ENCODE peak calls at places on chromosomes 4 and X, in six cellular contexts. Z, F, D, C, Q and W are unnamed samples.

GRCh38 chr4:76948441-76949292 is 885 bp upstream of the SEPTIN11 start:
- DNase-seq in Z (no peak), Q (peak; percentile 91), D (peak; percentile 73), F (peak; percentile 73), C (peak; percentile 54), W (peak; percentile 82)

GRCh38 chr4:128255906-128256305 is 31.7 kb downstream of the PGRMC2 start:
- DNase-seq in Q (no peak), C (no peak), D (no peak), Z (no peak), F (no peak), W (no peak)

GRCh38 chr4:110275871-110276270 is 77.5 kb upstream of the ELOVL6 start:
- DNase-seq in C (no peak), Z (no peak), F (peak; percentile 50), D (no peak), Q (no peak), W (no peak)

GRCh38 chrX:38595801-38596200 is 34.5 kb downstream of the TSPAN7 start:
- DNase-seq in Q (no peak), D (no peak), Z (no peak), F (no peak), C (no peak), W (no peak)

GRCh38 chrX:75522565-75523411 is at the start of gene ZDHHC15:
- DNase-seq in C (no peak), Z (peak; percentile 27), F (no peak), Q (peak; percentile 88), D (peak; percentile 74), W (peak; percentile 73)

GRCh38 chrX:100512471-100512870 is 72.3 kb upstream of the TNMD start:
- DNase-seq in D (no peak), C (no peak), F (peak; percentile 2), Z (no peak), Q (no peak), W (peak; percentile 32)

GRCh38 chr4:117479673-117480072 is 394.3 kb upstream of the TRAM1L1 start:
- DNase-seq in Q (no peak), D (no peak), F (peak; percentile 86), Z (no peak), C (no peak), W (no peak)

GRCh38 chr4:145938618-145939177 is at the start of gene ZNF827:
- DNase-seq in C (peak; percentile 44), Z (no peak), Q (peak; percentile 83), D (peak; percentile 62), F (peak; percentile 78), W (peak; percentile 80)

GRCh38 chr4:114312349-114312748 is 286.3 kb upstream of the UGT8 start:
- DNase-seq in C (no peak), F (no peak), Z (no peak), Q (no peak), D (peak; percentile 13), W (peak; percentile 33)

GRCh38 chr4:108240356-108240755 is 71.6 kb upstream of the LEF1 start:
- DNase-seq in F (peak; percentile 2), C (no peak), Q (no peak), Z (no peak), D (no peak), W (no peak)

GRCh38 chrX:131441033-131441432 is 102.8 kb upstream of the OR13H1 start:
- DNase-seq in F (no peak), C (no peak), Z (no peak), Q (no peak), D (no peak), W (no peak)

GRCh38 chr4:124943938-124944337 is 231.4 kb upstream of the ANKRD50 start:
- DNase-seq in Q (no peak), C (no peak), F (no peak), D (no peak), Z (peak; percentile 2), W (peak; percentile 58)

GRCh38 chr4:121272526-121272925 is 108.3 kb downstream of the QRFPR start:
- DNase-seq in Z (no peak), F (peak; percentile 70), D (no peak), C (no peak), Q (no peak), W (no peak)

GRCh38 chr4:139740121-139740520 is 74.5 kb downstream of the MGST2 start:
- DNase-seq in Z (no peak), Q (no peak), C (no peak), D (no peak), F (no peak), W (no peak)

GRCh38 chrX:23332101-23332887 is 2.4 kb upstream of the PTCHD1 start:
- DNase-seq in Q (peak; percentile 74), F (no peak), Z (no peak), C (no peak), D (no peak), W (peak; percentile 50)

GRCh38 chr4:15327311-15328298 is 100.2 kb upstream of the C1QTNF7 start:
- DNase-seq in Q (no peak), Z (no peak), F (no peak), D (no peak), C (no peak), W (no peak)

GRCh38 chr4:7335363-7336066 is 99.2 kb downstream of the PSAPL1 start:
- DNase-seq in Q (peak; percentile 82), Z (peak; percentile 53), C (no peak), D (peak; percentile 63), F (peak; percentile 18), W (peak; percentile 87)

GRCh38 chr4:181807771-181808170 is 435.4 kb upstream of the TENM3 start:
- DNase-seq in Z (no peak), C (no peak), D (no peak), Q (no peak), F (no peak), W (no peak)

GRCh38 chrX:106467422-106467821 is 144.4 kb upstream of the RADX start:
- DNase-seq in F (no peak), Z (no peak), D (peak; percentile 7), C (no peak), Q (no peak), W (peak; percentile 54)

GRCh38 chr4:99852199-99852718 is 35.6 kb downstream of the DAPP1 start:
- DNase-seq in Q (no peak), D (no peak), Z (no peak), F (no peak), C (no peak), W (no peak)

GRCh38 chr4:23333556-23333945 is 556.3 kb downstream of the PPARGC1A start:
- DNase-seq in F (no peak), C (no peak), D (no peak), Q (no peak), Z (no peak), W (no peak)

GRCh38 chrX:8084023-8084422 is 87.0 kb downstream of the VCX2 start:
- DNase-seq in D (no peak), Z (no peak), F (peak; percentile 19), Q (no peak), C (no peak), W (no peak)

GRCh38 chr4:99087887-99088484 is 602 bp downstream of the ADH5 start:
- DNase-seq in Z (no peak), D (peak; percentile 48), C (no peak), F (peak; percentile 66), Q (no peak), W (peak; percentile 57)

GRCh38 chr4:8737075-8737474 is 134.6 kb downstream of the HMX1 start:
- DNase-seq in Q (no peak), Z (no peak), C (no peak), F (no peak), D (no peak), W (no peak)

GRCh38 chrX:150828785-150829184 is 69.7 kb downstream of the CD99L2 start:
- DNase-seq in D (no peak), F (no peak), Z (no peak), Q (no peak), C (no peak), W (no peak)

GRCh38 chr4:184396001-184396400 is 78.3 kb downstream of the IRF2 start:
- DNase-seq in D (no peak), C (no peak), Z (no peak), F (no peak), Q (no peak), W (no peak)

GRCh38 chr4:184389978-184390518 is 84.3 kb downstream of the IRF2 start:
- DNase-seq in C (no peak), D (no peak), Z (no peak), Q (no peak), F (no peak), W (peak; percentile 81)

GRCh38 chr4:184392748-184393334 is 81.5 kb downstream of the IRF2 start:
- DNase-seq in Q (no peak), Z (no peak), C (no peak), D (no peak), F (no peak), W (no peak)

GRCh38 chr4:184395451-184395917 is 78.9 kb downstream of the IRF2 start:
- DNase-seq in Q (no peak), Z (no peak), F (no peak), D (no peak), C (no peak), W (no peak)

DNA sequence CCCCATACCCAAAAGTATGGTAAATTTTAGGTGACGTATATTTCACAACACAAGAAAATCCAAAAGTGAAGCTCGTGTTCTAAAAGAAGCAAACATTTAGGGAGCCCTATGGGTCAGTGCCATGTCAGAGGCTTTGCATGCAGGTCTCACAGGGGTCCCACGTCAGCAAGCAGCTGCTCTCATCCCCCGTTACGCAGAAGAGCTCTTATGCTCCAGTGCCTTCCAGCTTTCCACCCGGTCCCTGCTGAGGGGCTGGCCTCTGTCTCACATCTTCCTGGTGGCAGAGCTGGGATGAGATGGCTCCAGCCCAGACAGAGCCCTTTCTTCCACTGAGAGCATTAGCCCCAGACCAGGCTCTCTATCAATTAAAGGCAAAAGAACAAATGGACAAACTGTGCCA is 82.0 kb downstream of the IRF2 start:
- DNase-seq in Z (no peak), D (no peak), F (no peak), Q (no peak), C (no peak), W (no peak)
- H3K36me3 ChIP-seq in Z (peaks cover 14% of the 10 kb centered on the region), D (no peaks in the 10 kb centered on the region), F (peaks cover 16% of the 10 kb centered on the region), Q (peaks cover 15% of the 10 kb centered on the region), C (peaks cover 87% of the 10 kb centered on the region), W (peaks cover 8% of the 10 kb centered on the region)

GRCh38 chrX:11296051-11296450 is 2.8 kb downstream of the AMELX start:
- DNase-seq in C (no peak), Z (no peak), F (no peak), D (no peak), Q (no peak), W (no peak)

GRCh38 chrX:11293113-11293512 is at the start of gene AMELX:
- DNase-seq in F (no peak), D (no peak), C (no peak), Z (no peak), Q (no peak), W (no peak)

DNA sequence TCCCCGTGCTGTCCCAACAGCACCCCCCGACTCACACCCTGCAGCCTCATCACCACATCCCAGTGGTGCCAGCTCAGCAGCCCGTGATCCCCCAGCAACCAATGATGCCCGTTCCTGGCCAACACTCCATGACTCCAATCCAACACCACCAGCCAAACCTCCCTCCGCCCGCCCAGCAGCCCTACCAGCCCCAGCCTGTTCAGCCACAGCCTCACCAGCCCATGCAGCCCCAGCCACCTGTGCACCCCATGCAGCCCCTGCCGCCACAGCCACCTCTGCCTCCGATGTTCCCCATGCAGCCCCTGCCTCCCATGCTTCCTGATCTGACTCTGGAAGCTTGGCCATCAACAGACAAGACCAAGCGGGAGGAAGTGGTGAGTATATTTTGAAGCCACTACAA is 5.4 kb downstream of the AMELX start:
- DNase-seq in Q (no peak), F (no peak), C (no peak), D (no peak), Z (no peak), W (no peak)
- H3K36me3 ChIP-seq in Q (no peaks in the 10 kb centered on the region), F (no peaks in the 10 kb centered on the region), C (no peaks in the 10 kb centered on the region), D (no peaks in the 10 kb centered on the region), Z (no peaks in the 10 kb centered on the region), W (no peaks in the 10 kb centered on the region)

GRCh38 chr4:1736820-1737219 is 15.5 kb downstream of the TACC3 start:
- DNase-seq in C (no peak), D (no peak), Z (no peak), F (no peak), Q (no peak), W (no peak)
- H3K36me3 ChIP-seq in C (peaks cover 86% of the 10 kb centered on the region), D (no peaks in the 10 kb centered on the region), Z (peaks cover 87% of the 10 kb centered on the region), F (peaks cover 34% of the 10 kb centered on the region), Q (no peaks in the 10 kb centered on the region), W (peaks cover 71% of the 10 kb centered on the region)

GRCh38 chr4:5558502-5558901 is 149.9 kb downstream of the EVC2 start:
- DNase-seq in C (no peak), F (no peak), Q (no peak), Z (no peak), D (no peak), W (no peak)
- H3K36me3 ChIP-seq in C (no peaks in the 10 kb centered on the region), F (peaks cover 5% of the 10 kb centered on the region), Q (peaks cover 8% of the 10 kb centered on the region), Z (no peaks in the 10 kb centered on the region), D (no peaks in the 10 kb centered on the region), W (no peaks in the 10 kb centered on the region)